ENCODE peak calls at places on chromosomes 5 and 9, in ten cellular contexts. One of them, this sample, is unnamed.

GRCh38 chr9:127941062-127941925 is 3.6 kb upstream of the DPM2 start:
- DNase-seq in tibial nerve: no peak
- DNase-seq in colonic mucosa: no peak
- DNase-seq in RWPE1: no peak
- DNase-seq in B cell: no peak
- DNase-seq in H9: no peak
- DNase-seq in foreskin keratinocyte: no peak
- DNase-seq in cardiac fibroblast: no peak
- DNase-seq in AG09309: no peak
- DNase-seq in retinal pigment epithelial cell: no peak
- DNase-seq in this sample: no peak

GRCh38 chr9:82987790-82988189 is 75.2 kb downstream of the RASEF start:
- DNase-seq in H9: no peak
- DNase-seq in B cell: no peak
- DNase-seq in RWPE1: no peak
- DNase-seq in retinal pigment epithelial cell: no peak
- DNase-seq in foreskin keratinocyte: no peak
- DNase-seq in colonic mucosa: peak; percentile 52
- DNase-seq in AG09309: no peak
- DNase-seq in tibial nerve: no peak
- DNase-seq in cardiac fibroblast: no peak
- DNase-seq in this sample: no peak

GRCh38 chr9:108093773-108094675 is 604.5 kb upstream of the KLF4 start:
- DNase-seq in cardiac fibroblast: no peak
- DNase-seq in AG09309: no peak
- DNase-seq in colonic mucosa: peak; percentile 85
- DNase-seq in tibial nerve: no peak
- DNase-seq in RWPE1: peak; percentile 81
- DNase-seq in B cell: no peak
- DNase-seq in H9: no peak
- DNase-seq in foreskin keratinocyte: peak; percentile 76
- DNase-seq in retinal pigment epithelial cell: no peak
- DNase-seq in this sample: no peak

GRCh38 chr5:165309446-165309845 is 1804.0 kb downstream of the MAT2B start:
- DNase-seq in cardiac fibroblast: no peak
- DNase-seq in AG09309: no peak
- DNase-seq in tibial nerve: no peak
- DNase-seq in B cell: no peak
- DNase-seq in colonic mucosa: no peak
- DNase-seq in H9: no peak
- DNase-seq in foreskin keratinocyte: peak; percentile 94
- DNase-seq in RWPE1: peak; percentile 37
- DNase-seq in retinal pigment epithelial cell: no peak
- DNase-seq in this sample: no peak

GRCh38 chr9:78533500-78533899 is 236.6 kb downstream of the PSAT1 start:
- DNase-seq in colonic mucosa: no peak
- DNase-seq in AG09309: no peak
- DNase-seq in foreskin keratinocyte: no peak
- DNase-seq in retinal pigment epithelial cell: no peak
- DNase-seq in B cell: no peak
- DNase-seq in H9: no peak
- DNase-seq in cardiac fibroblast: no peak
- DNase-seq in RWPE1: no peak
- DNase-seq in tibial nerve: no peak
- DNase-seq in this sample: no peak

GRCh38 chr5:31824886-31825774 is 186.2 kb downstream of the PDZD2 start:
- DNase-seq in RWPE1: peak; percentile 61
- DNase-seq in tibial nerve: peak; percentile 28
- DNase-seq in cardiac fibroblast: peak; percentile 77
- DNase-seq in foreskin keratinocyte: peak; percentile 34
- DNase-seq in B cell: peak; percentile 8
- DNase-seq in H9: peak; percentile 60
- DNase-seq in retinal pigment epithelial cell: peak; percentile 23
- DNase-seq in AG09309: peak; percentile 25
- DNase-seq in colonic mucosa: peak; percentile 34
- DNase-seq in this sample: peak; percentile 8

GRCh38 chr9:69172895-69173294 is 1.2 kb upstream of the TJP2 start:
- DNase-seq in foreskin keratinocyte: peak; percentile 67
- DNase-seq in RWPE1: no peak
- DNase-seq in cardiac fibroblast: peak; percentile 68
- DNase-seq in AG09309: no peak
- DNase-seq in retinal pigment epithelial cell: no peak
- DNase-seq in colonic mucosa: no peak
- DNase-seq in tibial nerve: no peak
- DNase-seq in B cell: no peak
- DNase-seq in H9: no peak
- DNase-seq in this sample: no peak

GRCh38 chr9:134178394-134178780 is 14.0 kb upstream of the RNU6ATAC start:
- DNase-seq in tibial nerve: no peak
- DNase-seq in RWPE1: no peak
- DNase-seq in colonic mucosa: no peak
- DNase-seq in foreskin keratinocyte: no peak
- DNase-seq in H9: no peak
- DNase-seq in B cell: no peak
- DNase-seq in retinal pigment epithelial cell: no peak
- DNase-seq in AG09309: no peak
- DNase-seq in cardiac fibroblast: no peak
- DNase-seq in this sample: no peak

GRCh38 chr9:129379181-129379836 is 201.2 kb upstream of the IER5L start:
- DNase-seq in RWPE1: no peak
- DNase-seq in H9: no peak
- DNase-seq in B cell: no peak
- DNase-seq in colonic mucosa: no peak
- DNase-seq in retinal pigment epithelial cell: no peak
- DNase-seq in cardiac fibroblast: no peak
- DNase-seq in tibial nerve: no peak
- DNase-seq in foreskin keratinocyte: no peak
- DNase-seq in AG09309: no peak
- DNase-seq in this sample: no peak

GRCh38 chr5:135391869-135392255 is 7.2 kb downstream of the MACROH2A1 start:
- DNase-seq in colonic mucosa: no peak
- DNase-seq in B cell: no peak
- DNase-seq in H9: no peak
- DNase-seq in RWPE1: no peak
- DNase-seq in foreskin keratinocyte: no peak
- DNase-seq in cardiac fibroblast: peak; percentile 39
- DNase-seq in tibial nerve: no peak
- DNase-seq in retinal pigment epithelial cell: no peak
- DNase-seq in AG09309: no peak
- DNase-seq in this sample: no peak

GRCh38 chr5:120748474-120748873 is 284.4 kb downstream of the PRR16 start:
- DNase-seq in foreskin keratinocyte: no peak
- DNase-seq in RWPE1: no peak
- DNase-seq in B cell: no peak
- DNase-seq in tibial nerve: no peak
- DNase-seq in AG09309: no peak
- DNase-seq in H9: no peak
- DNase-seq in cardiac fibroblast: no peak
- DNase-seq in colonic mucosa: no peak
- DNase-seq in retinal pigment epithelial cell: no peak
- DNase-seq in this sample: no peak
- TF ChIP-seq CTCF in foreskin keratinocyte: no peak
- TF ChIP-seq CTCF in RWPE1: no peak
- TF ChIP-seq CTCF in B cell: no peak
- TF ChIP-seq CTCF in tibial nerve: no peak
- TF ChIP-seq CTCF in AG09309: no peak
- TF ChIP-seq CTCF in H9: no peak
- TF ChIP-seq CTCF in cardiac fibroblast: no peak
- TF ChIP-seq CTCF in colonic mucosa: no peak
- TF ChIP-seq CTCF in retinal pigment epithelial cell: no peak
- TF ChIP-seq CTCF in this sample: no peak

GRCh38 chr9:38067892-38068615 is 973 bp downstream of the SHB start:
- DNase-seq in colonic mucosa: no peak
- DNase-seq in retinal pigment epithelial cell: no peak
- DNase-seq in RWPE1: no peak
- DNase-seq in cardiac fibroblast: no peak
- DNase-seq in foreskin keratinocyte: no peak
- DNase-seq in AG09309: no peak
- DNase-seq in H9: no peak
- DNase-seq in tibial nerve: no peak
- DNase-seq in B cell: peak; percentile 51
- DNase-seq in this sample: no peak

GRCh38 chr9:38066907-38067610 is 2.0 kb downstream of the SHB start:
- DNase-seq in foreskin keratinocyte: no peak
- DNase-seq in AG09309: no peak
- DNase-seq in cardiac fibroblast: peak; percentile 51
- DNase-seq in colonic mucosa: peak; percentile 84
- DNase-seq in tibial nerve: no peak
- DNase-seq in B cell: peak; percentile 44
- DNase-seq in H9: no peak
- DNase-seq in RWPE1: no peak
- DNase-seq in retinal pigment epithelial cell: no peak
- DNase-seq in this sample: no peak

GRCh38 chr9:38067611-38067891 is 1.5 kb downstream of the SHB start:
- DNase-seq in foreskin keratinocyte: no peak
- DNase-seq in H9: peak; percentile 49
- DNase-seq in AG09309: no peak
- DNase-seq in cardiac fibroblast: no peak
- DNase-seq in retinal pigment epithelial cell: no peak
- DNase-seq in colonic mucosa: no peak
- DNase-seq in RWPE1: no peak
- DNase-seq in B cell: no peak
- DNase-seq in tibial nerve: no peak
- DNase-seq in this sample: no peak

GRCh38 chr9:38068616-38068865 is 486 bp downstream of the SHB start:
- DNase-seq in RWPE1: no peak
- DNase-seq in retinal pigment epithelial cell: no peak
- DNase-seq in AG09309: no peak
- DNase-seq in cardiac fibroblast: peak; percentile 71
- DNase-seq in H9: no peak
- DNase-seq in B cell: peak; percentile 67
- DNase-seq in tibial nerve: no peak
- DNase-seq in foreskin keratinocyte: no peak
- DNase-seq in colonic mucosa: peak; percentile 49
- DNase-seq in this sample: no peak

GRCh38 chr9:38068866-38069628 is at the start of gene SHB:
- DNase-seq in AG09309: no peak
- DNase-seq in colonic mucosa: peak; percentile 81
- DNase-seq in RWPE1: peak; percentile 88
- DNase-seq in cardiac fibroblast: peak; percentile 66
- DNase-seq in H9: peak; percentile 86
- DNase-seq in B cell: peak; percentile 89
- DNase-seq in tibial nerve: peak; percentile 56
- DNase-seq in foreskin keratinocyte: no peak
- DNase-seq in retinal pigment epithelial cell: no peak
- DNase-seq in this sample: no peak
- TF ChIP-seq CTCF in AG09309: no peak
- TF ChIP-seq CTCF in colonic mucosa: no peak
- TF ChIP-seq CTCF in RWPE1: peak; percentile 33
- TF ChIP-seq CTCF in cardiac fibroblast: no peak
- TF ChIP-seq CTCF in H9: peak; percentile 39
- TF ChIP-seq CTCF in B cell: no peak
- TF ChIP-seq CTCF in tibial nerve: no peak
- TF ChIP-seq CTCF in foreskin keratinocyte: no peak
- TF ChIP-seq CTCF in retinal pigment epithelial cell: no peak
- TF ChIP-seq CTCF in this sample: no peak

DNA sequence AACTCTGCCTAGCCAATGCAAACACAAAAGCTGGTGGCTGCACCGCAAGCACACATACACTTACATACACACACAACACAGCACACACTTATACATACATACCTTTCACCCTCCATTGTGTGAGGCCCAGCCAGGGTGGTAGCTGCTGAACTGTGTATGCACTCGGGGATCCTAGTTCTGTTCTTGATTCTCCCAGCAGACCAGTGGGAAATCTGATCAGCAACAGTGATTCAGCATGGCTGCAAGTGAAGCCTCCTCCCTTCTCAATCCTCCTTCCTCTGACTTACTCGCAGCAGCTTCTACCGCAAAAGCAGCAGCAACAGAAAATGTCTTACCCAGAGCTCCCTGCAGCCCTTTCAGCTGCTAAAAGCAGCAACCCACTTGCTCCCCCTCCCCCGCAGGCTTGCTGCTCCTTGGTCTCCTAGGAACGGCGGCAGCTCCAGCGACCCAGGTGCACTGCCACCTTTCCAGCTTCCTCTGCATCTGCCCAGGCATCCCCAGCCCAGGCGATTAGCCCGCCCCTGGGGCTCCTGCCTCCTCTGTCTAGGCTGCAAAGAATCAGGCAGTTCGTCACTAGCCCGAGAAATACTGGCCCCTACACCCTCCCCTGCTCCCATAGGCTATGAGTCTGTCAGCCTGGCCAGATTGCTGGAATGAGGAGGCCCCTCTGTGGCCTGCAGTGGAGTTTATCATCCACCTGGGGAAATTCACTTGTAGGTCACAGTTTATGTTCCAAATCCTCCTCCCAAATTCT is at the start of gene KLHL3:
- DNase-seq in retinal pigment epithelial cell: no peak
- DNase-seq in foreskin keratinocyte: peak; percentile 34
- DNase-seq in B cell: no peak
- DNase-seq in tibial nerve: no peak
- DNase-seq in RWPE1: no peak
- DNase-seq in colonic mucosa: peak; percentile 48
- DNase-seq in H9: peak; percentile 95
- DNase-seq in cardiac fibroblast: peak; percentile 66
- DNase-seq in AG09309: no peak
- DNase-seq in this sample: no peak
- TF ChIP-seq CTCF in retinal pigment epithelial cell: peak; percentile 35
- TF ChIP-seq CTCF in foreskin keratinocyte: peak; percentile 63
- TF ChIP-seq CTCF in B cell: no peak
- TF ChIP-seq CTCF in tibial nerve: no peak
- TF ChIP-seq CTCF in RWPE1: no peak
- TF ChIP-seq CTCF in colonic mucosa: no peak
- TF ChIP-seq CTCF in H9: peak; percentile 41
- TF ChIP-seq CTCF in cardiac fibroblast: no peak
- TF ChIP-seq CTCF in AG09309: no peak
- TF ChIP-seq CTCF in this sample: no peak

GRCh38 chr9:752201-752600 is 89.3 kb upstream of the DMRT1 start:
- DNase-seq in B cell: no peak
- DNase-seq in retinal pigment epithelial cell: peak; percentile 86
- DNase-seq in RWPE1: peak; percentile 65
- DNase-seq in colonic mucosa: no peak
- DNase-seq in foreskin keratinocyte: peak; percentile 93
- DNase-seq in cardiac fibroblast: peak; percentile 92
- DNase-seq in AG09309: peak; percentile 90
- DNase-seq in tibial nerve: no peak
- DNase-seq in H9: no peak
- DNase-seq in this sample: peak; percentile 77

GRCh38 chr9:752681-753200 is 88.8 kb upstream of the DMRT1 start:
- DNase-seq in foreskin keratinocyte: no peak
- DNase-seq in AG09309: no peak
- DNase-seq in tibial nerve: no peak
- DNase-seq in H9: no peak
- DNase-seq in RWPE1: no peak
- DNase-seq in B cell: no peak
- DNase-seq in colonic mucosa: no peak
- DNase-seq in retinal pigment epithelial cell: no peak
- DNase-seq in cardiac fibroblast: no peak
- DNase-seq in this sample: no peak

GRCh38 chr9:755454-756381 is 85.8 kb upstream of the DMRT1 start:
- DNase-seq in H9: no peak
- DNase-seq in colonic mucosa: no peak
- DNase-seq in AG09309: peak; percentile 64
- DNase-seq in B cell: no peak
- DNase-seq in cardiac fibroblast: peak; percentile 85
- DNase-seq in retinal pigment epithelial cell: peak; percentile 66
- DNase-seq in tibial nerve: no peak
- DNase-seq in foreskin keratinocyte: peak; percentile 53
- DNase-seq in RWPE1: peak; percentile 26
- DNase-seq in this sample: peak; percentile 66

GRCh38 chr9:751137-752051 is 90.1 kb upstream of the DMRT1 start:
- DNase-seq in tibial nerve: no peak
- DNase-seq in RWPE1: no peak
- DNase-seq in AG09309: no peak
- DNase-seq in retinal pigment epithelial cell: no peak
- DNase-seq in H9: no peak
- DNase-seq in cardiac fibroblast: peak; percentile 79
- DNase-seq in colonic mucosa: no peak
- DNase-seq in foreskin keratinocyte: peak; percentile 70
- DNase-seq in B cell: no peak
- DNase-seq in this sample: no peak

GRCh38 chr9:754150-754931 is 87.2 kb upstream of the DMRT1 start:
- DNase-seq in foreskin keratinocyte: no peak
- DNase-seq in colonic mucosa: no peak
- DNase-seq in RWPE1: no peak
- DNase-seq in cardiac fibroblast: no peak
- DNase-seq in retinal pigment epithelial cell: no peak
- DNase-seq in AG09309: no peak
- DNase-seq in tibial nerve: no peak
- DNase-seq in H9: no peak
- DNase-seq in B cell: no peak
- DNase-seq in this sample: no peak
- TF ChIP-seq CTCF in foreskin keratinocyte: peak; percentile 44
- TF ChIP-seq CTCF in colonic mucosa: no peak
- TF ChIP-seq CTCF in RWPE1: no peak
- TF ChIP-seq CTCF in cardiac fibroblast: no peak
- TF ChIP-seq CTCF in retinal pigment epithelial cell: no peak
- TF ChIP-seq CTCF in AG09309: no peak
- TF ChIP-seq CTCF in tibial nerve: no peak
- TF ChIP-seq CTCF in H9: no peak
- TF ChIP-seq CTCF in B cell: no peak
- TF ChIP-seq CTCF in this sample: no peak